ENCODE peak calls at places on chromosomes 5 and 9, in seven cellular contexts. K is heart right ventricle, G is uterus, J is endodermal cell, W is retinal pigment epithelial cell, S is lower lobe of right lung, D is fibroblast of lung. E is an unnamed sample.

GRCh38 chr5:36459191-36460135 is 146.9 kb upstream of the SLC1A3 start:
- DNase-seq in K (no peak), G (no peak), J (peak; percentile 68), W (no peak), S (no peak), D (no peak), E (no peak)

GRCh38 chr5:13201022-13201421 is 743.5 kb downstream of the DNAH5 start:
- DNase-seq in K (no peak), G (no peak), J (no peak), W (no peak), S (no peak), D (no peak), E (no peak)

GRCh38 chr9:113176748-113177147 is 25.9 kb downstream of the SLC31A2 start:
- DNase-seq in K (no peak), G (no peak), J (no peak), W (no peak), S (no peak), D (no peak), E (no peak)

GRCh38 chr9:36148652-36149051 is 12.1 kb downstream of the GLIPR2 start:
- DNase-seq in K (peak; percentile 91), G (peak; percentile 99), J (no peak), W (peak; percentile 87), S (peak; percentile 92), D (peak; percentile 97), E (peak; percentile 98)

GRCh38 chr5:73160239-73160671 is 12.7 kb upstream of the TMEM174 start:
- DNase-seq in K (no peak), G (no peak), J (no peak), W (no peak), S (no peak), D (peak; percentile 70), E (no peak)

GRCh38 chr9:123772374-123772773 is 157.6 kb downstream of the DENND1A start:
- DNase-seq in K (no peak), G (no peak), J (no peak), W (no peak), S (no peak), D (no peak), E (no peak)

GRCh38 chr9:98600631-98601030 is 108.1 kb downstream of the GABBR2 start:
- DNase-seq in K (no peak), G (no peak), J (no peak), W (no peak), S (no peak), D (no peak), E (no peak)

GRCh38 chr9:70477146-70477745 is 62.8 kb upstream of the KLF9 start:
- DNase-seq in K (no peak), G (no peak), J (no peak), W (peak; percentile 88), S (no peak), D (peak; percentile 68), E (no peak)

GRCh38 chr9:33942471-33943083 is 106.1 kb downstream of the UBAP2 start:
- DNase-seq in K (no peak), G (no peak), J (no peak), W (no peak), S (no peak), D (peak; percentile 75), E (peak; percentile 79)
- TF ChIP-seq CTCF in K (no peak), G (no peak), J (peak; percentile 26), W (peak; percentile 43), S (no peak), D (peak; percentile 68), E (peak; percentile 76)

DNA sequence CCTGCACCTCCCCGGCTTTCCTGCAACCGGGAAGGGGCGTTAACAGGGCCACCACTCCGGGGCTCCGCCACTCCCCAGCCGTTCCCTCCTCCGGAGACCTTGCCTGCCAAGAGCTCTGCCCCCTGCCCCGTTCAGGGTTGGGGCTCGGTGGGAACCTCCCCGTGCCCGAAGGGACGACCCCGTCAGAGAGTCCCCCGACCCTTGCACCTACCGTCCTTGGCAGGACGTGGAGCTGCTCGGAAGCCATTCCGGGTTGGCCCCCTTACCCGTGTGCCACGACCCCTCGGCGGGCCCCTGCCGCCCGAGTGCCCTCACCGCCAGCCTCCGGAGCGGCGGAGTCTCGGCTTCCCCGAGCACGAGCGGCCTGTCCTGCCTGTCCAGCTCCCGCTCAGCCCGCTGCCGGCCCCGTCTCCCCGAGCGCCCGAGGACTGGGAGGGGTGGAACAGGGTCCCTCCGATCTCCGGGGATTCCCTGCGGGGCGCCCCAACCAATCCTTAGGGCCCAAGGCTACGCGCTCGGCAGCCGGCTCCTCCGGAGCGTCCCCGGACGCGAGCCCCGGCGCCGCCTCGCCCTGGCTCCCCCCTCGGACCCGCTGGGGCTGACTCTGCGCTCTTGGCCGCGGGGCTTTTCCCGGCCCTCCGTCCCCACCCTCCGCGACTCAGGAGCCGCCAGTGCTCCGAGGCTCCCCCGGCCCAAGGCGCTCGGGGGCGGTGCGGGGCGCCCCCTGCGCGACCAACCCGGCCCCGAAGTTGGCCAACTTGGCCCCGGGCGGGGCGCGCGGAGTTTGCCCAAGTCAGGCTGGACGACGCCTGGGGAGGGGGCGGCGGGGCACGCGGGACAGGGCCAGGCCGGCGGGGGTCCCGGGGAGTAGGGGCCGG is 721 bp downstream of the ADAMTS2 start:
- DNase-seq in K (no peak), G (peak; percentile 33), J (peak; percentile 74), W (no peak), S (peak; percentile 32), D (peak; percentile 28), E (no peak)
- TF ChIP-seq CTCF in K (no peak), G (no peak), J (peak; percentile 31), W (no peak), S (no peak), D (no peak), E (peak; percentile 59)

DNA sequence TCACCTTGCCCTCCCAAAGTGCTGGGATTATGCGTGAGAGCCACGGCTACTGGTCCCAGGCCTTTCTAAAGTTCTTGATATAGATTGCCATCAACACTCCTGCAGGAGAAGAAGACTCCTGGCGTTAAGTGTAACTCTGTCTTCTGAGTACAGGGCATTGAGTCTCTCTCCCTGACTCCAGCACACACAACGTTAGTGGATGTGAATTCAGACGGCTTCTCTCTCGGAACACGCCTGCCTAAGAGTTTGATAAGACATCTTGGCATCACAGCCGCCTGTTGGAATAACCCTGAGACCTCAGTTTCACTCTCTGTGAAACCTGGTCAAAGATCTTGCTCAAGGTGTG is 27.5 kb upstream of the PPARGC1B start:
- DNase-seq in K (no peak), G (no peak), J (no peak), W (no peak), S (no peak), D (no peak), E (no peak)
- TF ChIP-seq CTCF in K (no peak), G (no peak), J (no peak), W (no peak), S (no peak), D (no peak), E (no peak)

GRCh38 chr9:89234636-89235035 is 56.0 kb upstream of the SHC3 start:
- DNase-seq in K (no peak), G (peak; percentile 34), J (peak; percentile 84), W (no peak), S (peak; percentile 63), D (peak; percentile 51), E (no peak)
- TF ChIP-seq CTCF in K (no peak), G (peak; percentile 14), J (peak; percentile 66), W (peak; percentile 43), S (peak; percentile 25), D (peak; percentile 33), E (peak; percentile 33)

GRCh38 chr9:93001036-93001435 is 53.7 kb downstream of the FGD3 start:
- DNase-seq in K (no peak), G (no peak), J (no peak), W (no peak), S (no peak), D (no peak), E (no peak)

GRCh38 chr9:93004561-93004960 is 53.9 kb upstream of the SUSD3 start:
- DNase-seq in K (no peak), G (no peak), J (no peak), W (no peak), S (no peak), D (no peak), E (no peak)

GRCh38 chr9:93002700-93003099 is 55.4 kb downstream of the FGD3 start:
- DNase-seq in K (no peak), G (no peak), J (no peak), W (no peak), S (no peak), D (no peak), E (no peak)

GRCh38 chr9:93005876-93006275 is 52.6 kb upstream of the SUSD3 start:
- DNase-seq in K (no peak), G (no peak), J (no peak), W (no peak), S (no peak), D (no peak), E (no peak)

GRCh38 chr9:93003552-93004407 is 54.7 kb upstream of the SUSD3 start:
- DNase-seq in K (peak; percentile 44), G (peak; percentile 59), J (peak; percentile 89), W (no peak), S (peak; percentile 80), D (peak; percentile 12), E (peak; percentile 25)
- TF ChIP-seq CTCF in K (peak; percentile 74), G (peak; percentile 71), J (peak; percentile 83), W (peak; percentile 68), S (peak; percentile 64), D (peak; percentile 62), E (peak; percentile 81)

GRCh38 chr9:127417130-127418036 is 6.8 kb upstream of the ZNF79 start:
- DNase-seq in K (no peak), G (no peak), J (no peak), W (no peak), S (no peak), D (peak; percentile 33), E (peak; percentile 93)

GRCh38 chr9:127419306-127419705 is 4.9 kb upstream of the ZNF79 start:
- DNase-seq in K (no peak), G (no peak), J (no peak), W (no peak), S (no peak), D (no peak), E (no peak)

GRCh38 chr9:127415657-127416056 is 8.5 kb upstream of the ZNF79 start:
- DNase-seq in K (no peak), G (no peak), J (no peak), W (no peak), S (no peak), D (no peak), E (no peak)

GRCh38 chr9:127415158-127415557 is 9.0 kb upstream of the ZNF79 start:
- DNase-seq in K (no peak), G (no peak), J (no peak), W (no peak), S (no peak), D (no peak), E (no peak)

DNA sequence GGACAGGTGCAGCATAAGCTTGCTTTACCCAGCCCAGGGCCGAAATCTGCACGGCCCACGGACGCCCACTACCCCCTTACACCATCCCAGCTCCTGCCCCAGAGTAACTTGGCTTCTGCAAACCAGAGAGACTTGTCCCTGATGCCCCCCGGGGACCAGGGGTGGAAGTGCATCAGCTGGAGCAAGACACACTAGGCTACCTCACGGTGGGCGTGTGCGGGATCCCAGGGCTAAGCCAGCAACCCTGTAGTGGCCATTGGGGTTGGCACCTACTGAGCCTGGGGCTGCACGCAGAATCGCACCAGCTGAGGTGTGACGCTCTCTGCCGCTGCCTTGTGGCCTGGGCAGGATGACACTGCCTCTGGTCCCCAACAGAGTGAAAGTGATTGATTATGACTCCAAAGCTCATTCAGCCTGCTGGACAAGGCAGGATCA is 6.1 kb upstream of the ZNF79 start:
- DNase-seq in K (no peak), G (no peak), J (peak; percentile 93), W (no peak), S (no peak), D (no peak), E (no peak)
- TF ChIP-seq CTCF in K (peak; percentile 17), G (no peak), J (peak; percentile 75), W (peak; percentile 44), S (peak; percentile 29), D (peak; percentile 17), E (peak; percentile 37)